ENCODE peak calls at places on chromosomes 16 and 17, in seven cellular contexts. One of them, this sample, is unnamed. For H3K9me3, the result is how much of the 10 kb centered on the place peaks cover.

GRCh38 chr17:78933959-78934568 is 8.9 kb upstream of the TIMP2 start:
- DNase-seq in endothelial cell of umbilical vein: peak
- DNase-seq in endodermal cell: peak
- DNase-seq in IMR-90: peak
- DNase-seq in fibroblast of lung: peak
- DNase-seq in HCT116: no peak
- DNase-seq in colonic mucosa: peak
- DNase-seq in this sample: peak

GRCh38 chr17:39867891-39868553 is at the start of gene ZPBP2:
- DNase-seq in HCT116: no peak
- DNase-seq in fibroblast of lung: no peak
- DNase-seq in endothelial cell of umbilical vein: no peak
- DNase-seq in endodermal cell: peak
- DNase-seq in IMR-90: no peak
- DNase-seq in colonic mucosa: no peak
- DNase-seq in this sample: peak

GRCh38 chr17:3535253-3535995 is 22.2 kb downstream of the TRPV3 start:
- DNase-seq in HCT116: peak
- DNase-seq in IMR-90: peak
- DNase-seq in fibroblast of lung: peak
- DNase-seq in colonic mucosa: peak
- DNase-seq in endothelial cell of umbilical vein: peak
- DNase-seq in endodermal cell: peak
- DNase-seq in this sample: peak

GRCh38 chr16:89037261-89038152 is 56.1 kb upstream of the ACSF3 start:
- DNase-seq in fibroblast of lung: peak
- DNase-seq in endodermal cell: peak
- DNase-seq in IMR-90: peak
- DNase-seq in endothelial cell of umbilical vein: peak
- DNase-seq in colonic mucosa: no peak
- DNase-seq in HCT116: no peak
- DNase-seq in this sample: peak

GRCh38 chr17:22301353-22301745 is 609.0 kb downstream of the KCNJ18 start:
- DNase-seq in endothelial cell of umbilical vein: no peak
- DNase-seq in IMR-90: no peak
- DNase-seq in HCT116: no peak
- DNase-seq in fibroblast of lung: no peak
- DNase-seq in endodermal cell: no peak
- DNase-seq in colonic mucosa: no peak
- DNase-seq in this sample: no peak

GRCh38 chr16:84907575-84907974 is 87.8 kb downstream of the CRISPLD2 start:
- DNase-seq in endodermal cell: no peak
- DNase-seq in endothelial cell of umbilical vein: no peak
- DNase-seq in fibroblast of lung: peak
- DNase-seq in HCT116: no peak
- DNase-seq in IMR-90: peak
- DNase-seq in colonic mucosa: no peak
- DNase-seq in this sample: no peak

GRCh38 chr16:56048425-56049100 is 142.7 kb upstream of the GNAO1 start:
- DNase-seq in endodermal cell: no peak
- DNase-seq in fibroblast of lung: no peak
- DNase-seq in HCT116: no peak
- DNase-seq in endothelial cell of umbilical vein: no peak
- DNase-seq in IMR-90: no peak
- DNase-seq in colonic mucosa: no peak
- DNase-seq in this sample: no peak

GRCh38 chr17:74493381-74493833 is 27.0 kb downstream of the CD300A start:
- DNase-seq in HCT116: peak
- DNase-seq in colonic mucosa: peak
- DNase-seq in endodermal cell: peak
- DNase-seq in IMR-90: peak
- DNase-seq in fibroblast of lung: peak
- DNase-seq in endothelial cell of umbilical vein: peak
- DNase-seq in this sample: no peak

GRCh38 chr17:40419559-40420331 is 2.0 kb upstream of the TOP2A start:
- DNase-seq in endodermal cell: peak
- DNase-seq in fibroblast of lung: no peak
- DNase-seq in IMR-90: no peak
- DNase-seq in colonic mucosa: no peak
- DNase-seq in endothelial cell of umbilical vein: peak
- DNase-seq in HCT116: no peak
- DNase-seq in this sample: no peak

GRCh38 chr16:67260426-67261063 is 11.8 kb downstream of the SLC9A5 start:
- DNase-seq in IMR-90: peak
- DNase-seq in endodermal cell: peak
- DNase-seq in HCT116: no peak
- DNase-seq in fibroblast of lung: peak
- DNase-seq in colonic mucosa: peak
- DNase-seq in endothelial cell of umbilical vein: peak
- DNase-seq in this sample: no peak

GRCh38 chr17:48642059-48642842 is 16.1 kb upstream of the HOXB9 start:
- DNase-seq in endothelial cell of umbilical vein: no peak
- DNase-seq in fibroblast of lung: no peak
- DNase-seq in endodermal cell: peak
- DNase-seq in IMR-90: no peak
- DNase-seq in HCT116: no peak
- DNase-seq in colonic mucosa: peak
- DNase-seq in this sample: no peak

GRCh38 chr16:19179890-19180490 is 11.9 kb downstream of the SYT17 start:
- DNase-seq in colonic mucosa: peak
- DNase-seq in endothelial cell of umbilical vein: peak
- DNase-seq in endodermal cell: peak
- DNase-seq in fibroblast of lung: peak
- DNase-seq in HCT116: peak
- DNase-seq in IMR-90: peak
- DNase-seq in this sample: no peak

DNA sequence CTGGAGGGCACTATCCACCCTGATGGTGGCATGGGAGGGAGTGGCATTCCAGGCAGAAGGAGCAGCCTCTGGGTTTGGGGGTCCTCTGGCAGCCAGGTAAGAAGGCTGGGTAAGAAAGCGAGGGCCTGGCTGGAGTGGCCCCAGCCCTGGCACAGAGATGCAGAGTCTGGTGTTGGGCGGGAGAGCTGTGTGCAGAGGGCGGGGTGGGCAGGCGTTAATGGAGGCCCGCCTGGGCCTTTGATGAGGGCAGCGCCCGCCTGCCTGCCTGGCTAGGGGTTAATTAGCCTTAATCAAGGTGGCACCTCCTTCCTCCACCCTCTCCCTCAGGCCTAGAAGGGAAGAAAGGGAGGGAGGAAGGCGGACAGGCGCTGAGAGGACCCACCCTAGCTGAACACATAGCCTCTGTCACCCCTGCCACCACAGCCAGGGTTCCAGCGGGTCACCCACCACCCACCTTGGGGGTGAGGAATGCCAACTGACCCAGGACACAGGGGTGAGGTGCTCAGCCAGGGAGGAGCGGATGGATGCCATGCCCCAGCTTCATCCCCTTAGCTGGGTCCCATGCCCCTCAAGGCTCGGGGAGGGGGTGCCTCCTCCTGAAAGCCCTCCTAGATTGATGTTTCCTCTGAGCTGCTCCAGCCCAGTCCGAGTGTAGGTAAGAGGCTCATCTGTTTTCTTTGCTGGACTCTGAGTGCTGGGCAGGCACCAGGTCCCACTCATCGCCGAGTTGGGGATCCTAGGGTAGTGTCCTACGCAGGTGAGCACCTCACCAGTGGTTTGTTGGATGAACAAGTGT is 13.4 kb upstream of the FAM83G start:
- DNase-seq in HCT116: no peak
- DNase-seq in endothelial cell of umbilical vein: no peak
- DNase-seq in fibroblast of lung: no peak
- DNase-seq in colonic mucosa: no peak
- DNase-seq in endodermal cell: no peak
- DNase-seq in IMR-90: no peak
- DNase-seq in this sample: peak
- TF ChIP-seq CTCF in HCT116: no peak
- TF ChIP-seq CTCF in endothelial cell of umbilical vein: no peak
- TF ChIP-seq CTCF in fibroblast of lung: no peak
- TF ChIP-seq CTCF in colonic mucosa: no peak
- TF ChIP-seq CTCF in endodermal cell: no peak
- TF ChIP-seq CTCF in IMR-90: no peak
- TF ChIP-seq CTCF in this sample: no peak

GRCh38 chr17:76869878-76870714 is 1.9 kb downstream of the MGAT5B start:
- DNase-seq in endothelial cell of umbilical vein: no peak
- DNase-seq in colonic mucosa: no peak
- DNase-seq in endodermal cell: peak
- DNase-seq in fibroblast of lung: no peak
- DNase-seq in HCT116: no peak
- DNase-seq in IMR-90: peak
- DNase-seq in this sample: no peak

GRCh38 chr17:76871668-76872067 is 3.5 kb downstream of the MGAT5B start:
- DNase-seq in fibroblast of lung: no peak
- DNase-seq in IMR-90: no peak
- DNase-seq in HCT116: no peak
- DNase-seq in colonic mucosa: no peak
- DNase-seq in endodermal cell: no peak
- DNase-seq in endothelial cell of umbilical vein: no peak
- DNase-seq in this sample: no peak

GRCh38 chr17:76873856-76874255 is 5.7 kb downstream of the MGAT5B start:
- DNase-seq in IMR-90: peak
- DNase-seq in endodermal cell: no peak
- DNase-seq in endothelial cell of umbilical vein: no peak
- DNase-seq in HCT116: no peak
- DNase-seq in colonic mucosa: no peak
- DNase-seq in fibroblast of lung: peak
- DNase-seq in this sample: no peak

GRCh38 chr17:76872874-76873221 is 4.6 kb downstream of the MGAT5B start:
- DNase-seq in colonic mucosa: no peak
- DNase-seq in endothelial cell of umbilical vein: no peak
- DNase-seq in IMR-90: no peak
- DNase-seq in HCT116: no peak
- DNase-seq in endodermal cell: no peak
- DNase-seq in fibroblast of lung: peak
- DNase-seq in this sample: no peak

GRCh38 chr17:76872221-76872873 is 4.1 kb downstream of the MGAT5B start:
- DNase-seq in colonic mucosa: no peak
- DNase-seq in fibroblast of lung: peak
- DNase-seq in endothelial cell of umbilical vein: peak
- DNase-seq in endodermal cell: no peak
- DNase-seq in IMR-90: peak
- DNase-seq in HCT116: peak
- DNase-seq in this sample: no peak
- H3K9ac ChIP-seq in colonic mucosa: peak
- H3K9ac ChIP-seq in fibroblast of lung: no peak
- H3K9ac ChIP-seq in endothelial cell of umbilical vein: peak
- H3K9ac ChIP-seq in endodermal cell: no peak
- H3K9ac ChIP-seq in IMR-90: no peak
- H3K9ac ChIP-seq in HCT116: peak
- H3K9ac ChIP-seq in this sample: no peak

GRCh38 chr16:15973460-15973859 is 24.0 kb downstream of the ABCC1 start:
- DNase-seq in endodermal cell: no peak
- DNase-seq in HCT116: no peak
- DNase-seq in fibroblast of lung: no peak
- DNase-seq in IMR-90: peak
- DNase-seq in endothelial cell of umbilical vein: no peak
- DNase-seq in colonic mucosa: no peak
- DNase-seq in this sample: no peak

GRCh38 chr16:15972046-15972868 is 22.8 kb downstream of the ABCC1 start:
- DNase-seq in endodermal cell: no peak
- DNase-seq in HCT116: no peak
- DNase-seq in colonic mucosa: no peak
- DNase-seq in fibroblast of lung: no peak
- DNase-seq in endothelial cell of umbilical vein: no peak
- DNase-seq in IMR-90: peak
- DNase-seq in this sample: no peak

GRCh38 chr16:15976225-15976812 is 26.9 kb downstream of the ABCC1 start:
- DNase-seq in IMR-90: no peak
- DNase-seq in HCT116: no peak
- DNase-seq in endothelial cell of umbilical vein: no peak
- DNase-seq in colonic mucosa: no peak
- DNase-seq in endodermal cell: peak
- DNase-seq in fibroblast of lung: no peak
- DNase-seq in this sample: no peak

GRCh38 chr16:15975172-15975571 is 25.8 kb downstream of the ABCC1 start:
- DNase-seq in endodermal cell: no peak
- DNase-seq in fibroblast of lung: no peak
- DNase-seq in HCT116: no peak
- DNase-seq in endothelial cell of umbilical vein: no peak
- DNase-seq in IMR-90: no peak
- DNase-seq in colonic mucosa: no peak
- DNase-seq in this sample: no peak

DNA sequence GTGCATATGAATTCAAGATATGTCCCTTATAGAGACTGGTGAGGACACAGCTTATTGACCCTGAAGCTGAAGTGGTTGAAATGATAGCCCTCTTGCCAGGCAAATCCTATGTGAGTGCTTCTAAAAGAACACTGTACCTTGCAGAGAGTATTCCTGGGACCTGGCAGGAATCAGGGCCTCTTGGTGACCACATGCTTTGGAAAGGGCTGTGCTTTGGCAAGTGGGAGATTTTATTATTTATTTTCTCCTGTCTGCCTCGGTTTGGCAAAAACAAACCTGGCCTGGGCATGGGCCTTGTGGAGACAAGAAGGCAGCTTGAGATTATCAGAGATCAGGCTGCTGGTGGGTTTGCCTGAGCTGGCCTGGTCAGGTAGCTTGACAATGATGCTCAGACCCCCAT is 24.6 kb downstream of the ABCC1 start:
- DNase-seq in endothelial cell of umbilical vein: no peak
- DNase-seq in colonic mucosa: no peak
- DNase-seq in HCT116: no peak
- DNase-seq in fibroblast of lung: no peak
- DNase-seq in endodermal cell: no peak
- DNase-seq in IMR-90: no peak
- DNase-seq in this sample: no peak
- H3K9me3 ChIP-seq in endothelial cell of umbilical vein: under half
- H3K9me3 ChIP-seq in colonic mucosa: under half
- H3K9me3 ChIP-seq in HCT116: under half
- H3K9me3 ChIP-seq in fibroblast of lung: under half
- H3K9me3 ChIP-seq in endodermal cell: under half
- H3K9me3 ChIP-seq in IMR-90: under half
- H3K9me3 ChIP-seq in this sample: under half

DNA sequence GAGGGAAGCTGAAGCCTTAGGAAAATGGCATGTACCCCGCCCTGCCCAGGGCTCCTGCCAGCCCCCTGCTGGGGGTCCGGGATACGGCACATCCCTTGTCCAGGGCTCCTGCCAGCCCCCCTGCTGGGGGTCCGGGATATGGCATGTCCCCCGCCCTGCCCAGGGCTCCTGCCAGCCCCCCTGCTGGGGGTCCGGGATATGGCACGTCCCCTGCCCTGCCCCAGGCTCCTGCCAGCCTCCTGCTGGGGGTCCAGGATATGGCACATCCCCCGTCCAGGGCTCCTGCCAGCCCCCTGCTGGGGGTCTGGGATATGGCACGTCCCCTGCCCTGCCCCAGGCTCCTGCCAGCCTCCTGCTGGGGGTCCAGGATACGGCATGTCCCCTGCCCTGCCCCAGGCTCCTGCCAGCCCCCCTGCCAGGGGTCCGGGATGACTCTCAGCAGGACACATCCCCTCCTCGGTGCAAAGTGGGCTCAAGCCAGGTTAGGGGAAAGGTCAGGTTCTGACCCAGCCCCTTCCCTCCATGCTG is 43.2 kb downstream of the RPH3AL start:
- DNase-seq in fibroblast of lung: no peak
- DNase-seq in colonic mucosa: no peak
- DNase-seq in endothelial cell of umbilical vein: peak
- DNase-seq in HCT116: no peak
- DNase-seq in IMR-90: no peak
- DNase-seq in endodermal cell: peak
- DNase-seq in this sample: peak
- TF ChIP-seq CTCF in fibroblast of lung: peak
- TF ChIP-seq CTCF in colonic mucosa: no peak
- TF ChIP-seq CTCF in endothelial cell of umbilical vein: peak
- TF ChIP-seq CTCF in HCT116: peak
- TF ChIP-seq CTCF in IMR-90: peak
- TF ChIP-seq CTCF in endodermal cell: peak
- TF ChIP-seq CTCF in this sample: no peak

This sample was measured in kidney.